ENCODE peak calls at places on chromosome 6, in four cellular contexts. W, Z, R and Y are unnamed samples.

GRCh38 chr6:16002332-16003196 is 126.3 kb upstream of the MYLIP start:
- DNase-seq in Z (no peak), W (no peak), R (no peak), Y (no peak)

GRCh38 chr6:134014588-134015137 is 37.8 kb downstream of the SLC2A12 start:
- DNase-seq in Z (no peak), R (no peak), W (no peak), Y (no peak)

GRCh38 chr6:104325341-104326172 is 534.2 kb downstream of the HACE1 start:
- DNase-seq in R (no peak), Z (no peak), W (no peak), Y (no peak)

GRCh38 chr6:37665309-37665708 is 32.4 kb downstream of the MDGA1 start:
- DNase-seq in W (no peak), Z (no peak), R (no peak), Y (no peak)

GRCh38 chr6:111173946-111174345 is 86.6 kb downstream of the SLC16A10 start:
- DNase-seq in W (no peak), R (no peak), Z (no peak), Y (no peak)

GRCh38 chr6:152089992-152090391 is 282.5 kb downstream of the ESR1 start:
- DNase-seq in W (no peak), R (no peak), Z (no peak), Y (no peak)

GRCh38 chr6:159608961-159609673 is 83.9 kb downstream of the SOD2 start:
- DNase-seq in R (no peak), W (no peak), Z (no peak), Y (no peak)

GRCh38 chr6:88360203-88360797 is 194.2 kb upstream of the CNR1 start:
- DNase-seq in R (no peak), Z (no peak), W (no peak), Y (no peak)

GRCh38 chr6:88823998-88824397 is 139.4 kb downstream of the RNGTT start:
- DNase-seq in Z (no peak), W (no peak), R (no peak), Y (no peak)

GRCh38 chr6:64817525-64817924 is 889.5 kb downstream of the EYS start:
- DNase-seq in R (no peak), Z (no peak), W (no peak), Y (no peak)

GRCh38 chr6:40328376-40328987 is 258.7 kb downstream of the LRFN2 start:
- DNase-seq in R (no peak), W (peak; percentile 42), Z (no peak), Y (peak; percentile 55)

DNA sequence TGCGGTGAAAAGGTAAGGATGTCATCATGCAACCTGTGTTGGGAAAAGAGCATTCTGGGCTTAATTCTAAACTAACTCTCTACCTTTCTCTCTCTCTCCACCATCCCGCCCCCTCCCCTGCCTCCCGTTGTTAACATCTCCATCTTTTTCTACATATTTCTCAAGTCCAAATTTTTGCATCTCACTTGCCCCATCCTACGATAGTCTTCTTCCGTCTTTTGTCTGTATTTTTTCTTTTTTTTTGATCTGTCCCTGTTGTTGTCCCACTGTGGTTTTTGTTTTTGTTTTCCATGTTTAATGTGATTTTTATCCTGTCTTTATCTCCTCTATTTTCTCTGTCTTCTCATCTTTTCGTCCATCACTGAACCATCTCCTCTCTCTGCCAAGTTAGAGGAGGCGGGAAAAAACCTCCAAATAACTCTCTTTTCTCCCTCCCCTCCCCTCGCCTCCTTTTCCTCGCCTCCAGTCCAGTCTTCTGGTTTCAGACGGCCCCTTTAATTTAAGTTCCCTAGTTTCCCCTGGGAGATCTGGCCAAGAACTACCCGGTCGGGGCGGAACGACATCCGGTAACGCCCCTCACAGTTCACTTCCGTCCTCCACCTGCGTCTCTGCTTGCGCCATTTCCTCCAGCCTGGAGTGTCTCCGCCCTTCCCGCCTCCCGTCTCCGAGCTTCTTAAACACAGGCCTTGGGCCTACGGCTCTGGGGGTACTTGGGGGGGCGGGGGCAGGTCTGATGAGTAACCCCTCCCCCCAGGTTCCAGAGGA is at the start of gene NFKBIL1:
- DNase-seq in R (peak; percentile 99), W (peak; percentile 95), Z (peak; percentile 96), Y (peak; percentile 96)
- TF ChIP-seq CTCF in R (no peak), W (no peak), Z (no peak), Y (no peak)

GRCh38 chr6:137472738-137473137 is 21.5 kb downstream of the OLIG3 start:
- DNase-seq in Z (no peak), W (no peak), R (no peak), Y (no peak)

GRCh38 chr6:137471497-137471896 is 22.7 kb downstream of the OLIG3 start:
- DNase-seq in Z (no peak), W (no peak), R (no peak), Y (no peak)

GRCh38 chr6:137471951-137472350 is 22.2 kb downstream of the OLIG3 start:
- DNase-seq in Z (no peak), W (no peak), R (no peak), Y (no peak)

GRCh38 chr6:137473651-137474050 is 20.5 kb downstream of the OLIG3 start:
- DNase-seq in R (no peak), Z (no peak), W (no peak), Y (no peak)

DNA sequence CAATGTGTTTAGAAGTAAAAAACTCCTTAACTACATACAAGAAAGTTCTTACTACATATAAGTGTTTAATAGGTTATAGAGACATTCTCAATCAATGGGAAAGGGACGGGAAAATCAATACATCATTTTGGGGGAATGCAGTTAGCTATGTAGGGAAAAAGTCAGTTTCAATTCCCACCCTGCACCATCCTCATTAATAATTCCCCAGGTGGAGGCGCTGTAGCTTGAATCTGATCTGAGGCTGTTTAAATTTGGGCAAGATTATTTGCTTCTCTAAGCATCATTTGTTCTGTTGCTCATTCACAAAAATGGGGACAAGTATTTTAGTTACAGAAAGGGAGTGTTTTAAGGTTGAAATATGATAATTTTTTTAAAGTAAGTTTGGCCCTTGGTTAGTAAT is 19.1 kb downstream of the OLIG3 start:
- DNase-seq in R (no peak), W (no peak), Z (no peak), Y (no peak)
- TF ChIP-seq CTCF in R (no peak), W (no peak), Z (no peak), Y (no peak)

GRCh38 chr6:34864007-34864406 is 23.8 kb downstream of the TAF11 start:
- DNase-seq in W (no peak), Z (no peak), R (no peak), Y (no peak)

GRCh38 chr6:34855463-34855862 is 32.4 kb downstream of the TAF11 start:
- DNase-seq in W (no peak), R (no peak), Z (no peak), Y (no peak)

GRCh38 chr6:34859951-34860350 is 27.9 kb downstream of the TAF11 start:
- DNase-seq in R (no peak), W (no peak), Z (no peak), Y (no peak)

GRCh38 chr6:34858681-34859080 is 29.2 kb downstream of the TAF11 start:
- DNase-seq in W (no peak), Z (no peak), R (no peak), Y (no peak)
- TF ChIP-seq CTCF in W (no peak), Z (no peak), R (no peak), Y (no peak)

DNA sequence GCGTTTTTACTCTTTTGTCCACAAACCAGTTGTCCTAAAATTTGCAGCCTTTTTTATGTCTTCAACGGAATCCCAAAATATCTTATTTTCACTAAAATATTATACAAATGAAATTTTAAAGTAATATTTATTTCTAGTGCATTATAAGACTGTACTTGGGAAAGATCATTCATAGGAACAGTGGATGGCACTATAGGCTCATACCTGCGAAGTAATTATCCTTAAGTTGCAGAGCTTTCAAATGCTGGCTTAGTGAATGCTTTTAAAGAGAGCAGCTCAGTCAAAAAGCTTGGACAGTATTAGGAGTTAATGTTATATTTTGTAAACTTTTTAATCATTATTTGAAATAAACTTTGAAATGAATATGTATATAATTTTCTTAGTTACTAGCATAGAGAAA is 254.9 kb downstream of the CDKAL1 start:
- DNase-seq in R (no peak), Z (no peak), W (no peak), Y (no peak)
- TF ChIP-seq CTCF in R (no peak), Z (no peak), W (no peak), Y (no peak)

GRCh38 chr6:28896505-28897392 is 27.0 kb downstream of the TRIM27 start:
- DNase-seq in R (peak; percentile 81), Z (peak; percentile 72), W (peak; percentile 59), Y (peak; percentile 52)
- TF ChIP-seq CTCF in R (peak; percentile 7), Z (no peak), W (peak; percentile 30), Y (peak; percentile 20)

DNA sequence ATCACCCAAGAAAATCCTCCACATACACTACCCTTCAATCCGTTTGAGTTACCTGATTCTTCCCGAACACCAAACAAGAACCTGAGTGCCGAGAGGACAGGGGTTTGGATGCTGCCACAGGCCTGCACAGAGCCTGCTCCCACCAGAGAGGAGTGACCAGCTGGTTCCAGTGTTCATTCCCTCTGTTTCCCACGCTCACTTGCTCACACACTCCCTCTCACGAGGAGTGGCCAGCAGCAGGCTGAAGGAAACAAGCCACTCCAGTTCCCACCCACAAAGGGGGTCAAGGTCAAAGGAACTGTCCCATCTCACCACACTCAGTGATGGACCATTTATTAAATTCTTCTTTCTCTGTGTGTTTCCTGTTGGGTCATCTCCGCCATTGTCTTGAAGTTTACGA is 97.2 kb upstream of the SNX9 start:
- DNase-seq in Z (no peak), W (no peak), R (no peak), Y (no peak)
- TF ChIP-seq CTCF in Z (no peak), W (no peak), R (no peak), Y (no peak)

GRCh38 chr6:71250050-71250689 is 38.4 kb upstream of the OGFRL1 start:
- DNase-seq in W (no peak), Z (no peak), R (no peak), Y (no peak)

GRCh38 chr6:71245265-71246049 is 43.2 kb upstream of the OGFRL1 start:
- DNase-seq in Z (no peak), W (no peak), R (no peak), Y (no peak)

GRCh38 chr6:71246596-71246995 is 42.0 kb upstream of the OGFRL1 start:
- DNase-seq in W (no peak), R (no peak), Z (no peak), Y (no peak)

GRCh38 chr6:71248866-71249265 is 39.7 kb upstream of the OGFRL1 start:
- DNase-seq in R (no peak), W (no peak), Z (no peak), Y (no peak)

GRCh38 chr6:71248306-71248705 is 40.3 kb upstream of the OGFRL1 start:
- DNase-seq in Z (no peak), W (no peak), R (no peak), Y (no peak)
- TF ChIP-seq CTCF in Z (no peak), W (no peak), R (no peak), Y (no peak)

GRCh38 chr6:118930680-118931079 is 4.3 kb downstream of the MCM9 start:
- DNase-seq in R (no peak), Z (no peak), W (no peak), Y (no peak)
- TF ChIP-seq CTCF in R (no peak), Z (no peak), W (no peak), Y (no peak)